ENCODE peak calls at places on chromosomes 7 and 10, in nine cellular contexts. K, Y, E, C, O, Q, D, W and X are unnamed samples.

GRCh38 chr7:102810916-102811315 is 62.1 kb downstream of the FAM185A start:
- DNase-seq in K (no peak), Y (no peak), E (no peak), C (no peak), O (no peak), Q (no peak), D (no peak), W (no peak), X (no peak)

GRCh38 chr10:60394444-60394843 is 4.8 kb upstream of the ANK3 start:
- DNase-seq in K (no peak), Y (no peak), E (no peak), C (no peak), O (no peak), Q (no peak), D (no peak), W (no peak), X (no peak)

GRCh38 chr10:82041018-82041417 is 166.0 kb downstream of the NRG3 start:
- DNase-seq in K (no peak), Y (no peak), E (no peak), C (no peak), O (no peak), Q (peak), D (no peak), W (no peak), X (no peak)

GRCh38 chr10:5291501-5292195 is 73.1 kb upstream of the UCN3 start:
- DNase-seq in K (no peak), Y (peak), E (peak), C (peak), O (no peak), Q (no peak), D (no peak), W (peak), X (no peak)

GRCh38 chr10:3716093-3716492 is 68.9 kb downstream of the KLF6 start:
- DNase-seq in K (no peak), Y (no peak), E (no peak), C (no peak), O (no peak), Q (no peak), D (no peak), W (no peak), X (no peak)

GRCh38 chr10:7826971-7827370 is 8.7 kb downstream of the TAF3 start:
- DNase-seq in K (no peak), Y (no peak), E (no peak), C (no peak), O (no peak), Q (peak), D (no peak), W (no peak), X (no peak)

GRCh38 chr7:137592232-137592896 is 248.8 kb upstream of the PTN start:
- DNase-seq in K (no peak), Y (no peak), E (peak), C (peak), O (no peak), Q (peak), D (peak), W (peak), X (peak)

GRCh38 chr7:6168469-6168868 is 104.0 kb downstream of the CYTH3 start:
- DNase-seq in K (no peak), Y (no peak), E (no peak), C (no peak), O (no peak), Q (no peak), D (no peak), W (no peak), X (no peak)

GRCh38 chr10:31261502-31262311 is 57.3 kb upstream of the ZEB1 start:
- DNase-seq in K (no peak), Y (no peak), E (no peak), C (no peak), O (no peak), Q (no peak), D (no peak), W (no peak), X (no peak)

GRCh38 chr10:89165923-89166322 is 41.2 kb downstream of the CH25H start:
- DNase-seq in K (no peak), Y (no peak), E (no peak), C (no peak), O (no peak), Q (no peak), D (no peak), W (no peak), X (no peak)

GRCh38 chr10:27258838-27259532 is 18.4 kb upstream of the ACBD5 start:
- DNase-seq in K (no peak), Y (peak), E (no peak), C (peak), O (peak), Q (peak), D (no peak), W (no peak), X (no peak)

GRCh38 chr7:36044096-36044892 is 108.8 kb upstream of the EEPD1 start:
- DNase-seq in K (no peak), Y (no peak), E (no peak), C (no peak), O (no peak), Q (no peak), D (no peak), W (no peak), X (no peak)

GRCh38 chr7:64581929-64582894 is 19.3 kb upstream of the ZNF680 start:
- DNase-seq in K (no peak), Y (no peak), E (no peak), C (no peak), O (peak), Q (no peak), D (no peak), W (no peak), X (no peak)

GRCh38 chr7:105764506-105764905 is 111.9 kb downstream of the ATXN7L1 start:
- DNase-seq in K (no peak), Y (no peak), E (no peak), C (no peak), O (no peak), Q (no peak), D (no peak), W (no peak), X (no peak)

GRCh38 chr10:71241899-71242620 is 29.7 kb downstream of the UNC5B start:
- DNase-seq in K (no peak), Y (no peak), E (no peak), C (no peak), O (no peak), Q (no peak), D (no peak), W (no peak), X (no peak)

GRCh38 chr7:101927389-101928306 is 110.2 kb downstream of the CUX1 start:
- DNase-seq in K (no peak), Y (peak), E (no peak), C (no peak), O (no peak), Q (peak), D (no peak), W (no peak), X (no peak)

GRCh38 chr7:141676618-141677017 is 25.3 kb downstream of the DENND11 start:
- DNase-seq in K (no peak), Y (no peak), E (no peak), C (no peak), O (no peak), Q (no peak), D (no peak), W (no peak), X (no peak)

GRCh38 chr10:82084904-82085303 is 209.9 kb downstream of the NRG3 start:
- DNase-seq in K (no peak), Y (no peak), E (no peak), C (no peak), O (no peak), Q (peak), D (no peak), W (no peak), X (no peak)

GRCh38 chr7:110129159-110129558 is 961.8 kb upstream of the LRRN3 start:
- DNase-seq in K (no peak), Y (no peak), E (no peak), C (no peak), O (no peak), Q (no peak), D (no peak), W (no peak), X (no peak)
- TF ChIP-seq POLR2AphosphoS5 in K (no peak), Y (no peak), E (no peak), C (no peak), O (no peak), Q (no peak), D (no peak), W (no peak), X (no peak)

GRCh38 chr10:28806481-28806880 is 129.2 kb downstream of the BAMBI start:
- DNase-seq in K (no peak), Y (no peak), E (no peak), C (no peak), O (no peak), Q (no peak), D (no peak), W (no peak), X (no peak)
- H3K4me3 ChIP-seq in K (no peak), Y (no peak), E (no peak), C (no peak), O (peak), Q (no peak), D (no peak), W (no peak), X (no peak)

GRCh38 chr7:139722604-139723003 is 55.2 kb downstream of the HIPK2 start:
- DNase-seq in K (no peak), Y (no peak), E (no peak), C (peak), O (no peak), Q (no peak), D (no peak), W (no peak), X (no peak)

GRCh38 chr7:139727151-139727705 is 50.6 kb downstream of the HIPK2 start:
- DNase-seq in K (no peak), Y (no peak), E (no peak), C (peak), O (no peak), Q (no peak), D (no peak), W (no peak), X (no peak)

GRCh38 chr7:139726485-139726869 is 51.3 kb downstream of the HIPK2 start:
- DNase-seq in K (no peak), Y (no peak), E (no peak), C (peak), O (no peak), Q (no peak), D (no peak), W (no peak), X (no peak)

GRCh38 chr7:139725843-139726484 is 51.8 kb downstream of the HIPK2 start:
- DNase-seq in K (no peak), Y (no peak), E (no peak), C (peak), O (no peak), Q (no peak), D (no peak), W (no peak), X (no peak)

GRCh38 chr7:139725077-139725476 is 52.7 kb downstream of the HIPK2 start:
- DNase-seq in K (peak), Y (no peak), E (no peak), C (peak), O (no peak), Q (no peak), D (peak), W (no peak), X (no peak)
- TF ChIP-seq POLR2AphosphoS5 in K (no peak), Y (peak), E (no peak), C (no peak), O (peak), Q (no peak), D (no peak), W (no peak), X (no peak)

GRCh38 chr7:12431886-12432285 is 28.2 kb upstream of the VWDE start:
- DNase-seq in K (no peak), Y (no peak), E (peak), C (no peak), O (peak), Q (peak), D (no peak), W (no peak), X (no peak)

GRCh38 chr7:12436896-12437535 is 33.4 kb upstream of the VWDE start:
- DNase-seq in K (no peak), Y (no peak), E (no peak), C (no peak), O (no peak), Q (peak), D (no peak), W (no peak), X (no peak)

GRCh38 chr7:12436126-12436525 is 32.5 kb upstream of the VWDE start:
- DNase-seq in K (no peak), Y (no peak), E (no peak), C (no peak), O (no peak), Q (no peak), D (no peak), W (no peak), X (no peak)

GRCh38 chr7:12434012-12434642 is 30.5 kb upstream of the VWDE start:
- DNase-seq in K (no peak), Y (no peak), E (no peak), C (no peak), O (no peak), Q (peak), D (no peak), W (no peak), X (no peak)
- H3K4me3 ChIP-seq in K (no peak), Y (no peak), E (no peak), C (no peak), O (no peak), Q (no peak), D (no peak), W (no peak), X (no peak)

DNA sequence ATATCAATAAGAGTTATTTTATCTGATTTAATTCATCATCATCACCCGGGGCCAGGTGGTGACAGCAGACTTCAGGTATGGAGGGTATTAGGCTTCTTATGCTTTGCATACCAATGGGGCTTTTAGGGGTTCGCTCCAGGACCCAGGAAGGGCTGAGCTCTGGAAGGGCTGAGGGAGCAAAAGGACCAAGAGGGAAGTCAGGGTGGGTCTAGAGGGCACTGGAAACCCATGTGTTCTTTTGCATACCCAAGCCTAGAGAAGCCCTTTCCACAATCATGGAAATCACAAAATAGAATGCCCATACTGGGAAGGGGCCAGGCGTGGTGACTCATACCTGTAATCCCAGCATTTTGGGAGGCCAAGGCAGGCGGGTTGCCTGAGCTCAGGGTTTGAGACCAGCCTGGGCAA is 30.9 kb upstream of the VCL start:
- DNase-seq in K (no peak), Y (no peak), E (no peak), C (no peak), O (no peak), Q (peak), D (no peak), W (no peak), X (no peak)
- TF ChIP-seq POLR2AphosphoS5 in K (no peak), Y (no peak), E (no peak), C (no peak), O (no peak), Q (peak), D (no peak), W (no peak), X (no peak)